ENCODE peak calls at places on chromosomes 5 and 9, in ten cellular contexts. One of them, this sample, is unnamed.

GRCh38 chr5:54610197-54610898 is 92.8 kb downstream of the SNX18 start:
- DNase-seq in GM12878: peak; percentile 51
- DNase-seq in fibroblast of lung: peak; percentile 55
- DNase-seq in heart right ventricle: no peak
- DNase-seq in PC-3: no peak
- DNase-seq in HL-60: no peak
- DNase-seq in thoracic aorta: no peak
- DNase-seq in breast epithelium: no peak
- DNase-seq in esophagus muscularis mucosa: no peak
- DNase-seq in GM23338: no peak
- DNase-seq in this sample: no peak

GRCh38 chr9:126160067-126160853 is 166.4 kb upstream of the MVB12B start:
- DNase-seq in esophagus muscularis mucosa: peak; percentile 74
- DNase-seq in HL-60: no peak
- DNase-seq in heart right ventricle: no peak
- DNase-seq in GM23338: no peak
- DNase-seq in breast epithelium: no peak
- DNase-seq in GM12878: no peak
- DNase-seq in thoracic aorta: no peak
- DNase-seq in fibroblast of lung: no peak
- DNase-seq in PC-3: no peak
- DNase-seq in this sample: no peak

GRCh38 chr9:73327149-73327548 is 175.5 kb downstream of the ANXA1 start:
- DNase-seq in heart right ventricle: no peak
- DNase-seq in breast epithelium: no peak
- DNase-seq in fibroblast of lung: no peak
- DNase-seq in thoracic aorta: no peak
- DNase-seq in GM23338: no peak
- DNase-seq in PC-3: no peak
- DNase-seq in esophagus muscularis mucosa: no peak
- DNase-seq in HL-60: no peak
- DNase-seq in GM12878: no peak
- DNase-seq in this sample: no peak

GRCh38 chr9:132514011-132514744 is 68.2 kb upstream of the BARHL1 start:
- DNase-seq in esophagus muscularis mucosa: no peak
- DNase-seq in thoracic aorta: no peak
- DNase-seq in GM12878: no peak
- DNase-seq in GM23338: no peak
- DNase-seq in PC-3: no peak
- DNase-seq in breast epithelium: no peak
- DNase-seq in fibroblast of lung: no peak
- DNase-seq in heart right ventricle: no peak
- DNase-seq in HL-60: no peak
- DNase-seq in this sample: no peak

GRCh38 chr5:37751227-37751626 is 88.6 kb downstream of the GDNF start:
- DNase-seq in esophagus muscularis mucosa: no peak
- DNase-seq in breast epithelium: no peak
- DNase-seq in thoracic aorta: no peak
- DNase-seq in fibroblast of lung: peak; percentile 51
- DNase-seq in GM23338: no peak
- DNase-seq in heart right ventricle: no peak
- DNase-seq in GM12878: no peak
- DNase-seq in PC-3: peak; percentile 73
- DNase-seq in HL-60: no peak
- DNase-seq in this sample: no peak

GRCh38 chr9:132150256-132150655 is 11.6 kb upstream of the NTNG2 start:
- DNase-seq in heart right ventricle: no peak
- DNase-seq in fibroblast of lung: no peak
- DNase-seq in PC-3: no peak
- DNase-seq in esophagus muscularis mucosa: no peak
- DNase-seq in thoracic aorta: no peak
- DNase-seq in GM23338: no peak
- DNase-seq in breast epithelium: no peak
- DNase-seq in GM12878: no peak
- DNase-seq in HL-60: no peak
- DNase-seq in this sample: no peak

GRCh38 chr5:142613231-142613630 is 72.7 kb downstream of the FGF1 start:
- DNase-seq in GM12878: no peak
- DNase-seq in thoracic aorta: no peak
- DNase-seq in heart right ventricle: no peak
- DNase-seq in fibroblast of lung: peak; percentile 67
- DNase-seq in HL-60: no peak
- DNase-seq in breast epithelium: no peak
- DNase-seq in PC-3: peak; percentile 36
- DNase-seq in GM23338: no peak
- DNase-seq in esophagus muscularis mucosa: no peak
- DNase-seq in this sample: no peak

GRCh38 chr5:124746916-124747769 is 704 bp upstream of the ZNF608 start:
- DNase-seq in PC-3: peak; percentile 56
- DNase-seq in GM23338: peak; percentile 95
- DNase-seq in GM12878: peak; percentile 66
- DNase-seq in fibroblast of lung: peak; percentile 93
- DNase-seq in esophagus muscularis mucosa: peak; percentile 96
- DNase-seq in breast epithelium: peak; percentile 87
- DNase-seq in HL-60: no peak
- DNase-seq in heart right ventricle: peak; percentile 65
- DNase-seq in thoracic aorta: peak; percentile 31
- DNase-seq in this sample: peak; percentile 74

GRCh38 chr5:146440870-146441495 is 6.2 kb upstream of the TCERG1 start:
- DNase-seq in thoracic aorta: no peak
- DNase-seq in heart right ventricle: no peak
- DNase-seq in HL-60: no peak
- DNase-seq in fibroblast of lung: no peak
- DNase-seq in GM12878: no peak
- DNase-seq in breast epithelium: no peak
- DNase-seq in GM23338: no peak
- DNase-seq in esophagus muscularis mucosa: no peak
- DNase-seq in PC-3: no peak
- DNase-seq in this sample: no peak

GRCh38 chr5:138706655-138707480 is 46.4 kb upstream of the CTNNA1 start:
- DNase-seq in fibroblast of lung: peak; percentile 89
- DNase-seq in PC-3: peak; percentile 52
- DNase-seq in heart right ventricle: no peak
- DNase-seq in thoracic aorta: no peak
- DNase-seq in breast epithelium: no peak
- DNase-seq in esophagus muscularis mucosa: no peak
- DNase-seq in GM12878: no peak
- DNase-seq in HL-60: no peak
- DNase-seq in GM23338: no peak
- DNase-seq in this sample: no peak

GRCh38 chr9:89604463-89605180 is at the start of gene GADD45G:
- DNase-seq in PC-3: peak; percentile 32
- DNase-seq in esophagus muscularis mucosa: peak; percentile 97
- DNase-seq in GM12878: no peak
- DNase-seq in GM23338: peak; percentile 98
- DNase-seq in breast epithelium: peak; percentile 75
- DNase-seq in fibroblast of lung: peak; percentile 84
- DNase-seq in HL-60: peak; percentile 65
- DNase-seq in heart right ventricle: peak; percentile 89
- DNase-seq in thoracic aorta: peak; percentile 70
- DNase-seq in this sample: peak; percentile 93

GRCh38 chr9:125074976-125075375 is 68.4 kb downstream of the SCAI start:
- DNase-seq in breast epithelium: no peak
- DNase-seq in heart right ventricle: no peak
- DNase-seq in GM23338: no peak
- DNase-seq in esophagus muscularis mucosa: no peak
- DNase-seq in thoracic aorta: no peak
- DNase-seq in HL-60: no peak
- DNase-seq in GM12878: no peak
- DNase-seq in PC-3: no peak
- DNase-seq in fibroblast of lung: peak; percentile 66
- DNase-seq in this sample: no peak

GRCh38 chr9:105950448-105950847 is 256.1 kb downstream of the TMEM38B start:
- DNase-seq in heart right ventricle: no peak
- DNase-seq in GM12878: no peak
- DNase-seq in thoracic aorta: no peak
- DNase-seq in fibroblast of lung: no peak
- DNase-seq in esophagus muscularis mucosa: peak; percentile 53
- DNase-seq in breast epithelium: no peak
- DNase-seq in GM23338: no peak
- DNase-seq in PC-3: no peak
- DNase-seq in HL-60: no peak
- DNase-seq in this sample: no peak

GRCh38 chr5:142474426-142474825 is 149.6 kb upstream of the SPRY4 start:
- DNase-seq in fibroblast of lung: no peak
- DNase-seq in breast epithelium: no peak
- DNase-seq in GM12878: no peak
- DNase-seq in thoracic aorta: no peak
- DNase-seq in esophagus muscularis mucosa: no peak
- DNase-seq in HL-60: no peak
- DNase-seq in PC-3: peak; percentile 45
- DNase-seq in GM23338: no peak
- DNase-seq in heart right ventricle: no peak
- DNase-seq in this sample: no peak

GRCh38 chr9:98172604-98173003 is 19.8 kb downstream of the CORO2A start:
- DNase-seq in thoracic aorta: no peak
- DNase-seq in HL-60: no peak
- DNase-seq in PC-3: peak; percentile 70
- DNase-seq in fibroblast of lung: no peak
- DNase-seq in GM23338: peak; percentile 49
- DNase-seq in breast epithelium: no peak
- DNase-seq in GM12878: no peak
- DNase-seq in esophagus muscularis mucosa: no peak
- DNase-seq in heart right ventricle: no peak
- DNase-seq in this sample: no peak

GRCh38 chr9:114305189-114305555 is 17.7 kb upstream of the ORM1 start:
- DNase-seq in breast epithelium: no peak
- DNase-seq in fibroblast of lung: no peak
- DNase-seq in PC-3: no peak
- DNase-seq in heart right ventricle: no peak
- DNase-seq in HL-60: no peak
- DNase-seq in thoracic aorta: no peak
- DNase-seq in GM12878: no peak
- DNase-seq in GM23338: no peak
- DNase-seq in esophagus muscularis mucosa: no peak
- DNase-seq in this sample: no peak
- TF ChIP-seq CTCF in breast epithelium: no peak
- TF ChIP-seq CTCF in fibroblast of lung: no peak
- TF ChIP-seq CTCF in PC-3: no peak
- TF ChIP-seq CTCF in heart right ventricle: no peak
- TF ChIP-seq CTCF in HL-60: no peak
- TF ChIP-seq CTCF in thoracic aorta: no peak
- TF ChIP-seq CTCF in GM12878: no peak
- TF ChIP-seq CTCF in GM23338: no peak
- TF ChIP-seq CTCF in esophagus muscularis mucosa: no peak
- TF ChIP-seq CTCF in this sample: no peak

GRCh38 chr5:176659440-176659839 is 12.2 kb downstream of the TSPAN17 start:
- DNase-seq in fibroblast of lung: no peak
- DNase-seq in GM12878: no peak
- DNase-seq in esophagus muscularis mucosa: no peak
- DNase-seq in PC-3: no peak
- DNase-seq in breast epithelium: no peak
- DNase-seq in HL-60: no peak
- DNase-seq in GM23338: no peak
- DNase-seq in thoracic aorta: no peak
- DNase-seq in heart right ventricle: no peak
- DNase-seq in this sample: no peak
- H3K27ac ChIP-seq in fibroblast of lung: no peak overlapping the region
- H3K27ac ChIP-seq in GM12878: no peak overlapping the region
- H3K27ac ChIP-seq in esophagus muscularis mucosa: no peak overlapping the region
- H3K27ac ChIP-seq in PC-3: no peak overlapping the region
- H3K27ac ChIP-seq in breast epithelium: peak overlapping the region; percentile 5
- H3K27ac ChIP-seq in HL-60: no peak overlapping the region
- H3K27ac ChIP-seq in GM23338: no peak overlapping the region
- H3K27ac ChIP-seq in thoracic aorta: no peak overlapping the region
- H3K27ac ChIP-seq in heart right ventricle: no peak overlapping the region
- H3K27ac ChIP-seq in this sample: no peak overlapping the region

GRCh38 chr5:171313481-171314206 is 4.6 kb downstream of the TLX3 start:
- DNase-seq in GM12878: no peak
- DNase-seq in esophagus muscularis mucosa: no peak
- DNase-seq in thoracic aorta: no peak
- DNase-seq in HL-60: no peak
- DNase-seq in fibroblast of lung: no peak
- DNase-seq in heart right ventricle: no peak
- DNase-seq in GM23338: peak; percentile 47
- DNase-seq in PC-3: no peak
- DNase-seq in breast epithelium: no peak
- DNase-seq in this sample: no peak
- H3K27me3 ChIP-seq in GM12878: peaks cover 4% of the 10 kb centered on the region
- H3K27me3 ChIP-seq in esophagus muscularis mucosa: peaks cover 92% of the 10 kb centered on the region
- H3K27me3 ChIP-seq in thoracic aorta: peaks cover 18% of the 10 kb centered on the region
- H3K27me3 ChIP-seq in HL-60: peaks cover 82% of the 10 kb centered on the region
- H3K27me3 ChIP-seq in fibroblast of lung: peaks cover 82% of the 10 kb centered on the region
- H3K27me3 ChIP-seq in heart right ventricle: peaks cover 100% of the 10 kb centered on the region
- H3K27me3 ChIP-seq in GM23338: peaks cover 100% of the 10 kb centered on the region
- H3K27me3 ChIP-seq in PC-3: peaks cover 34% of the 10 kb centered on the region
- H3K27me3 ChIP-seq in breast epithelium: peaks cover 100% of the 10 kb centered on the region
- H3K27me3 ChIP-seq in this sample: peaks cover 96% of the 10 kb centered on the region

DNA sequence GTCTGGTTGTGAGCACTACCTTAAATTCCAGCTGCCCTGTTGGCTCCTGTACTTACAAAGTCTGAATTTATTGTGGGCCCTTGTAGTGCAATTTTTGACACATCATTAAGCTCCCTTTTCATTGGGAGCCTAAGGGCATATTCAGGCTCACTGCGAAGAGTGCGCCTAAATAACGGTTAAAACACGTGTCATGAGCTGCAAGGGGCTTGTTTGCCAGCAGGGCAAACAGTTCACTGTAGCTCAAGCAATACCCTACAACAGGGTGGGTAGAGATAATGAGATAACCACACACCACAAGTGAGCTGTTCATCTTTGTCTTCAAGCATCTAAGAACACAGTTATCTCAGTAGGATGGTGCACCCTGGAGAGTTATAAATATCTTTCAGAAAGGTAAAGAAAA is 214.2 kb downstream of the SLF1 start:
- DNase-seq in GM23338: no peak
- DNase-seq in fibroblast of lung: no peak
- DNase-seq in heart right ventricle: no peak
- DNase-seq in PC-3: no peak
- DNase-seq in thoracic aorta: no peak
- DNase-seq in GM12878: no peak
- DNase-seq in esophagus muscularis mucosa: no peak
- DNase-seq in breast epithelium: no peak
- DNase-seq in HL-60: no peak
- DNase-seq in this sample: no peak
- TF ChIP-seq CTCF in GM23338: no peak
- TF ChIP-seq CTCF in fibroblast of lung: no peak
- TF ChIP-seq CTCF in heart right ventricle: no peak
- TF ChIP-seq CTCF in PC-3: no peak
- TF ChIP-seq CTCF in thoracic aorta: no peak
- TF ChIP-seq CTCF in GM12878: no peak
- TF ChIP-seq CTCF in esophagus muscularis mucosa: no peak
- TF ChIP-seq CTCF in breast epithelium: no peak
- TF ChIP-seq CTCF in HL-60: no peak
- TF ChIP-seq CTCF in this sample: no peak